ENCODE peak calls at places on chromosomes 2 and 18, in five cellular contexts. One of them, this sample, is unnamed.

GRCh38 chr2:9717886-9718451 is 87.2 kb upstream of the YWHAQ start:
- DNase-seq in heart left ventricle: no peak
- DNase-seq in K562: no peak
- DNase-seq in AG09309: no peak
- DNase-seq in neural progenitor cell: no peak
- DNase-seq in this sample: no peak

GRCh38 chr2:134927195-134927594 is 8.6 kb downstream of the CCNT2 start:
- DNase-seq in heart left ventricle: no peak
- DNase-seq in K562: no peak
- DNase-seq in AG09309: no peak
- DNase-seq in neural progenitor cell: no peak
- DNase-seq in this sample: peak

GRCh38 chr2:232170391-232170790 is 208.2 kb upstream of the ALPP start:
- DNase-seq in heart left ventricle: no peak
- DNase-seq in K562: no peak
- DNase-seq in AG09309: no peak
- DNase-seq in neural progenitor cell: no peak
- DNase-seq in this sample: no peak

GRCh38 chr18:42086288-42086687 is 131.3 kb downstream of the PIK3C3 start:
- DNase-seq in heart left ventricle: no peak
- DNase-seq in K562: no peak
- DNase-seq in AG09309: no peak
- DNase-seq in neural progenitor cell: no peak
- DNase-seq in this sample: peak

GRCh38 chr2:229124126-229124525 is 147.0 kb downstream of the PID1 start:
- DNase-seq in heart left ventricle: no peak
- DNase-seq in K562: no peak
- DNase-seq in AG09309: no peak
- DNase-seq in neural progenitor cell: no peak
- DNase-seq in this sample: no peak

GRCh38 chr2:160666019-160666676 is 172.5 kb upstream of the RBMS1 start:
- DNase-seq in heart left ventricle: no peak
- DNase-seq in K562: no peak
- DNase-seq in AG09309: peak
- DNase-seq in neural progenitor cell: no peak
- DNase-seq in this sample: peak

GRCh38 chr2:219125225-219125885 is 35.3 kb downstream of the NHEJ1 start:
- DNase-seq in heart left ventricle: peak
- DNase-seq in K562: peak
- DNase-seq in AG09309: peak
- DNase-seq in neural progenitor cell: no peak
- DNase-seq in this sample: peak

GRCh38 chr2:203741566-203741965 is 35.1 kb downstream of the CD28 start:
- DNase-seq in heart left ventricle: no peak
- DNase-seq in K562: no peak
- DNase-seq in AG09309: no peak
- DNase-seq in neural progenitor cell: no peak
- DNase-seq in this sample: no peak

GRCh38 chr2:85053802-85054201 is 79.4 kb upstream of the TCF7L1 start:
- DNase-seq in heart left ventricle: no peak
- DNase-seq in K562: peak
- DNase-seq in AG09309: no peak
- DNase-seq in neural progenitor cell: peak
- DNase-seq in this sample: no peak

GRCh38 chr18:28365406-28365805 is 188.5 kb upstream of the CDH2 start:
- DNase-seq in heart left ventricle: no peak
- DNase-seq in K562: no peak
- DNase-seq in AG09309: no peak
- DNase-seq in neural progenitor cell: no peak
- DNase-seq in this sample: peak

GRCh38 chr2:85355073-85355410 is 473 bp downstream of the ELMOD3 start:
- DNase-seq in heart left ventricle: no peak
- DNase-seq in K562: no peak
- DNase-seq in AG09309: no peak
- DNase-seq in neural progenitor cell: no peak
- DNase-seq in this sample: peak

GRCh38 chr2:237889811-237890210 is 30.4 kb downstream of the RAMP1 start:
- DNase-seq in heart left ventricle: peak
- DNase-seq in K562: no peak
- DNase-seq in AG09309: no peak
- DNase-seq in neural progenitor cell: no peak
- DNase-seq in this sample: no peak

GRCh38 chr2:172200495-172201085 is 97.9 kb upstream of the DLX2 start:
- DNase-seq in heart left ventricle: no peak
- DNase-seq in K562: peak
- DNase-seq in AG09309: no peak
- DNase-seq in neural progenitor cell: peak
- DNase-seq in this sample: peak

DNA sequence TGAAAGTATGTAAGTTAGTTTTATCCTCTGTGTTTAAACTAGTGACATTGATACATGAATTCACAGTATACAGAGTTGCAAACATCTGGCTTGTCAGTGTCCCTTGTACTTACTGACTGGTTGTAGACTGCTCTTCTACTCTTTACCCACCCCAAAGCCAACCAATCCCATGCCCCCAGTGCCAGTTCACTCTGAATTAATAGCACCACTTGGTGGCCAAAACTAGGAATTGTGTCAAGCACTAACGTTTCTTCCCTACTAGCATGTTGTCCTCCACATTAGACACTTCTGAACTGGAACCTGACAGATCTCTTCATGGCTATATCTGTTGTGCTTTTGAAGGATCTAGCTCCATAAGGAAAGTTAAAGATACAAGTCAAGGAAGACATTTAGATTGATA is 27.2 kb upstream of the OTX1 start:
- DNase-seq in heart left ventricle: no peak
- DNase-seq in K562: peak
- DNase-seq in AG09309: no peak
- DNase-seq in neural progenitor cell: peak
- DNase-seq in this sample: peak
- TF ChIP-seq CTCF in heart left ventricle: peak
- TF ChIP-seq CTCF in K562: peak
- TF ChIP-seq CTCF in AG09309: peak
- TF ChIP-seq CTCF in neural progenitor cell: peak
- TF ChIP-seq CTCF in this sample: peak

GRCh38 chr18:10119991-10120390 is 206.2 kb downstream of the VAPA start:
- DNase-seq in heart left ventricle: no peak
- DNase-seq in K562: no peak
- DNase-seq in AG09309: no peak
- DNase-seq in neural progenitor cell: no peak
- DNase-seq in this sample: no peak
- H3K4me3 ChIP-seq in heart left ventricle: no peak
- H3K4me3 ChIP-seq in K562: no peak
- H3K4me3 ChIP-seq in AG09309: no peak
- H3K4me3 ChIP-seq in neural progenitor cell: no peak
- H3K4me3 ChIP-seq in this sample: no peak

DNA sequence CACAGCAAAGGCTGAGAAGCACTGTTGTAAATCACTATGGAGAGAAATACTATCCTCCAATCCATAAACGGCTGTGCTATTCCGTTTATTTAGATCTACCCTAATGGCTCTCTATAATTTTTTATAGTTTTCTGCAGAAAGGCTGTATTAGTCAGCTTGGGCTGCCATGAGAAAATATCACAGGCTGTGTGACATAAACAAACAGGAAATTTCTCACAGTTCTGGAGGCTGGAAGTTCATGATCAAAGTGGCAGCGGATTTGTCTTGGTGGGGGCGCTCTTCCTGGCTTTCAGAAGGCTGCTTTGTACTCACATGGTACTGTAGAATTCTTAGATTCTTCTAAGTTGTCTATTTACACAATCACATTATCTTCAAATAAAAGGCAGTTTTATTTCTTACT is 44.1 kb downstream of the C1D start:
- DNase-seq in heart left ventricle: no peak
- DNase-seq in K562: no peak
- DNase-seq in AG09309: no peak
- DNase-seq in neural progenitor cell: no peak
- DNase-seq in this sample: no peak
- TF ChIP-seq CTCF in heart left ventricle: no peak
- TF ChIP-seq CTCF in K562: peak
- TF ChIP-seq CTCF in AG09309: no peak
- TF ChIP-seq CTCF in neural progenitor cell: no peak
- TF ChIP-seq CTCF in this sample: no peak

GRCh38 chr18:24428709-24429108 is 2.2 kb downstream of the IMPACT start:
- DNase-seq in heart left ventricle: no peak
- DNase-seq in K562: no peak
- DNase-seq in AG09309: no peak
- DNase-seq in neural progenitor cell: no peak
- DNase-seq in this sample: no peak
- H3K4me3 ChIP-seq in heart left ventricle: no peak
- H3K4me3 ChIP-seq in K562: no peak
- H3K4me3 ChIP-seq in AG09309: no peak
- H3K4me3 ChIP-seq in neural progenitor cell: peak
- H3K4me3 ChIP-seq in this sample: no peak

GRCh38 chr2:185274718-185275484 is 463.7 kb upstream of the FSIP2 start:
- DNase-seq in heart left ventricle: no peak
- DNase-seq in K562: no peak
- DNase-seq in AG09309: no peak
- DNase-seq in neural progenitor cell: no peak
- DNase-seq in this sample: no peak

GRCh38 chr2:185284696-185285095 is 453.9 kb upstream of the FSIP2 start:
- DNase-seq in heart left ventricle: no peak
- DNase-seq in K562: no peak
- DNase-seq in AG09309: no peak
- DNase-seq in neural progenitor cell: no peak
- DNase-seq in this sample: no peak

GRCh38 chr2:185279999-185280398 is 458.6 kb upstream of the FSIP2 start:
- DNase-seq in heart left ventricle: no peak
- DNase-seq in K562: no peak
- DNase-seq in AG09309: no peak
- DNase-seq in neural progenitor cell: no peak
- DNase-seq in this sample: peak
- TF ChIP-seq CTCF in heart left ventricle: no peak
- TF ChIP-seq CTCF in K562: peak
- TF ChIP-seq CTCF in AG09309: no peak
- TF ChIP-seq CTCF in neural progenitor cell: peak
- TF ChIP-seq CTCF in this sample: peak

GRCh38 chr2:44954902-44955592 is 13.5 kb downstream of the SIX3 start:
- DNase-seq in heart left ventricle: no peak
- DNase-seq in K562: no peak
- DNase-seq in AG09309: no peak
- DNase-seq in neural progenitor cell: peak
- DNase-seq in this sample: no peak
- H3K4me3 ChIP-seq in heart left ventricle: peak
- H3K4me3 ChIP-seq in K562: no peak
- H3K4me3 ChIP-seq in AG09309: peak
- H3K4me3 ChIP-seq in neural progenitor cell: peak
- H3K4me3 ChIP-seq in this sample: peak

GRCh38 chr2:58051445-58051844 is 4.8 kb downstream of the VRK2 start:
- DNase-seq in heart left ventricle: no peak
- DNase-seq in K562: no peak
- DNase-seq in AG09309: no peak
- DNase-seq in neural progenitor cell: no peak
- DNase-seq in this sample: no peak

GRCh38 chr2:58054264-58054663 is 7.7 kb downstream of the VRK2 start:
- DNase-seq in heart left ventricle: no peak
- DNase-seq in K562: no peak
- DNase-seq in AG09309: no peak
- DNase-seq in neural progenitor cell: no peak
- DNase-seq in this sample: peak

GRCh38 chr2:58055027-58055786 is 8.6 kb downstream of the VRK2 start:
- DNase-seq in heart left ventricle: peak
- DNase-seq in K562: no peak
- DNase-seq in AG09309: no peak
- DNase-seq in neural progenitor cell: no peak
- DNase-seq in this sample: no peak

GRCh38 chr2:58056201-58056916 is 9.8 kb downstream of the VRK2 start:
- DNase-seq in heart left ventricle: no peak
- DNase-seq in K562: no peak
- DNase-seq in AG09309: no peak
- DNase-seq in neural progenitor cell: no peak
- DNase-seq in this sample: no peak

DNA sequence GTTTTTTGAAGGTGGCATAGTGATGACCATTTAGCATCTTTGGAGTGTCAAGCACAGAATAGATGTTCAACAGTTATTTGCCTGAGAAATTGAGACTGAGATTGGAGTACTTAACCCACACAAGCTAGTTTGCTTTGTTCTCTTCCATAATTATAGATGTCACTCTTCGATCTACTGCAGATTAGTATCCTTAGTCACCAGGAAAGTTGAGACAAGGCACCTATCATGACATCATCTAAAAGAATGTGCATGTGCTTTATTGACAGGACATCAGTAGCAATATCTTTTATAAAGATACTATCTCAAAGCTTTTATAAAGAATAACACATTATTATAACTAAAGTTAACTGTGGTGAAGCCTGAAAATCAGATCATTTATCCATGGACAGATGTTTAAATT is 6.4 kb downstream of the VRK2 start:
- DNase-seq in heart left ventricle: no peak
- DNase-seq in K562: no peak
- DNase-seq in AG09309: no peak
- DNase-seq in neural progenitor cell: no peak
- DNase-seq in this sample: no peak
- TF ChIP-seq CTCF in heart left ventricle: no peak
- TF ChIP-seq CTCF in K562: no peak
- TF ChIP-seq CTCF in AG09309: no peak
- TF ChIP-seq CTCF in neural progenitor cell: no peak
- TF ChIP-seq CTCF in this sample: no peak

DNA sequence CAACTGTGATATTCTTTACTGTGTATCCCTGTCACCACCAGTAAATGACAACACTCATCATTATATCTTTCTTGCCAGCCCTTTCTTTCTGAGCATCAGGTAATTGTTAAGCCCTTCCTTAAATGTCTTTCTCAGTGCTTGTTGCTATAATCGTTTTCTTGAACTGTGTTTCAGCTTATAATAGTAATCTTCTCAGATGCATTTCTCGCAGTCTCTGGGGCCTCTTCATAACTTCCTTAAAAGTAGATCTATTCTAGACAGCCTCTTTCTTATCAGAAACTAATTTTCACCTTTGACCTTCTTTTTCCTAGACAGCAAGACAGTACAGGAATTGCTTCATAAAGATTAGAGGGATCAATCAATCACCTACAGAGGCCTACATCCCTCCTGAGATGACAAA is 648.1 kb downstream of the CPS1 start:
- DNase-seq in heart left ventricle: no peak
- DNase-seq in K562: no peak
- DNase-seq in AG09309: no peak
- DNase-seq in neural progenitor cell: no peak
- DNase-seq in this sample: no peak
- H3K4me3 ChIP-seq in heart left ventricle: no peak
- H3K4me3 ChIP-seq in K562: no peak
- H3K4me3 ChIP-seq in AG09309: no peak
- H3K4me3 ChIP-seq in neural progenitor cell: no peak
- H3K4me3 ChIP-seq in this sample: no peak

GRCh38 chr2:54176577-54176976 is 61.2 kb downstream of the ACYP2 start:
- DNase-seq in heart left ventricle: peak
- DNase-seq in K562: no peak
- DNase-seq in AG09309: peak
- DNase-seq in neural progenitor cell: no peak
- DNase-seq in this sample: peak
- TF ChIP-seq CTCF in heart left ventricle: peak
- TF ChIP-seq CTCF in K562: peak
- TF ChIP-seq CTCF in AG09309: peak
- TF ChIP-seq CTCF in neural progenitor cell: peak
- TF ChIP-seq CTCF in this sample: peak